ENCODE peak calls at places on chromosomes 2 and 18, in seven cellular contexts. R, N, K, O, P, X and D are unnamed samples.

GRCh38 chr18:44537521-44537920 is 143.2 kb upstream of the SETBP1 start:
- DNase-seq in K (peak; percentile 96), P (no peak), R (no peak), X (no peak), N (no peak), O (no peak), D (no peak)

GRCh38 chr2:161044937-161045336 is 115.3 kb upstream of the TANK start:
- DNase-seq in P (no peak), X (no peak), K (no peak), O (no peak), R (no peak), N (no peak), D (no peak)

GRCh38 chr2:38528008-38528442 is 74.7 kb downstream of the HNRNPLL start:
- DNase-seq in O (no peak), P (peak; percentile 19), X (peak; percentile 67), K (peak; percentile 81), R (peak; percentile 76), N (no peak), D (peak; percentile 68)

GRCh38 chr18:58392336-58393000 is 236.4 kb downstream of the ALPK2 start:
- DNase-seq in K (no peak), N (no peak), R (no peak), X (no peak), P (no peak), O (no peak), D (no peak)

GRCh38 chr2:191959209-191959608 is 112.3 kb upstream of the CAVIN2 start:
- DNase-seq in R (no peak), O (no peak), X (no peak), N (no peak), P (no peak), K (no peak), D (peak; percentile 86)

GRCh38 chr2:212226114-212226513 is 312.5 kb downstream of the ERBB4 start:
- DNase-seq in K (no peak), R (no peak), O (no peak), X (no peak), P (no peak), N (no peak), D (no peak)

GRCh38 chr2:98560256-98560771 is 48.0 kb downstream of the COA5 start:
- DNase-seq in N (no peak), K (peak; percentile 93), O (no peak), X (no peak), R (no peak), P (no peak), D (no peak)

GRCh38 chr2:34997779-34998178 is 1357.8 kb upstream of the CRIM1 start:
- DNase-seq in X (no peak), N (no peak), R (no peak), O (no peak), K (no peak), P (no peak), D (no peak)

GRCh38 chr2:3751281-3751680 is 47.9 kb downstream of the DCDC2C start:
- DNase-seq in R (no peak), N (no peak), P (no peak), O (no peak), X (no peak), K (no peak), D (no peak)

GRCh38 chr2:68043719-68044498 is 18.9 kb downstream of the C1D start:
- DNase-seq in N (no peak), P (no peak), X (no peak), K (peak; percentile 92), O (no peak), R (no peak), D (no peak)

GRCh38 chr18:5970032-5970431 is 74.7 kb upstream of the TMEM200C start:
- DNase-seq in P (peak; percentile 10), O (no peak), N (no peak), X (no peak), K (no peak), R (no peak), D (peak; percentile 3)

GRCh38 chr2:108933691-108934117 is 55.3 kb downstream of the EDAR start:
- DNase-seq in P (no peak), X (peak; percentile 32), R (no peak), K (no peak), O (no peak), N (peak; percentile 47), D (peak; percentile 58)

GRCh38 chr2:105183555-105184323 is 57.8 kb upstream of the GPR45 start:
- DNase-seq in X (no peak), K (no peak), O (peak; percentile 52), P (no peak), R (no peak), N (no peak), D (no peak)

GRCh38 chr2:72968286-72968685 is 51.0 kb downstream of the EMX1 start:
- DNase-seq in O (no peak), R (no peak), P (no peak), N (no peak), X (no peak), K (no peak), D (no peak)

GRCh38 chr2:50084086-50084843 is 930.0 kb upstream of the FSHR start:
- DNase-seq in K (no peak), R (no peak), N (no peak), X (no peak), P (no peak), O (no peak), D (no peak)

GRCh38 chr2:205726506-205726905 is 44.2 kb downstream of the NRP2 start:
- DNase-seq in P (no peak), K (no peak), N (no peak), R (no peak), X (no peak), O (no peak), D (no peak)

GRCh38 chr2:46855805-46856204 is 59.8 kb downstream of the MCFD2 start:
- DNase-seq in N (no peak), O (no peak), K (no peak), X (no peak), R (no peak), P (no peak), D (no peak)

GRCh38 chr2:41907716-41908328 is 140.0 kb upstream of the PKDCC start:
- DNase-seq in R (no peak), N (no peak), K (peak; percentile 38), O (no peak), P (no peak), X (no peak), D (no peak)

GRCh38 chr2:20438334-20439192 is 8.3 kb upstream of the RHOB start:
- DNase-seq in K (peak; percentile 59), O (no peak), P (no peak), X (no peak), N (no peak), R (no peak), D (peak; percentile 77)

GRCh38 chr18:24011095-24011917 is 3.2 kb upstream of the TTC39C start:
- DNase-seq in R (no peak), O (no peak), X (no peak), N (no peak), P (peak; percentile 61), K (no peak), D (no peak)

GRCh38 chr2:41909584-41909983 is 138.2 kb upstream of the PKDCC start:
- DNase-seq in X (no peak), P (no peak), N (no peak), R (no peak), O (no peak), K (no peak), D (no peak)

GRCh38 chr18:63511285-63511684 is 30.9 kb upstream of the SERPINB12 start:
- DNase-seq in P (peak; percentile 16), X (no peak), K (peak; percentile 46), R (no peak), N (no peak), O (no peak), D (no peak)

GRCh38 chr2:240233891-240234502 is 93.5 kb upstream of the OTOS start:
- DNase-seq in O (no peak), K (no peak), R (no peak), X (no peak), N (peak; percentile 18), P (no peak), D (no peak)

GRCh38 chr18:39105095-39105494 is 1539.5 kb upstream of the CELF4 start:
- DNase-seq in P (no peak), K (no peak), O (no peak), N (no peak), X (no peak), R (no peak), D (peak; percentile 85)

GRCh38 chr2:108841506-108841905 is 54.9 kb downstream of the CCDC138 start:
- DNase-seq in O (no peak), R (no peak), K (no peak), N (no peak), P (no peak), X (no peak), D (no peak)

GRCh38 chr18:42480521-42480920 is 525.5 kb downstream of the PIK3C3 start:
- DNase-seq in P (no peak), K (no peak), R (no peak), N (no peak), X (no peak), O (no peak), D (no peak)

GRCh38 chr2:148614024-148614331 is 30.6 kb upstream of the EPC2 start:
- DNase-seq in K (peak; percentile 62), P (no peak), R (no peak), N (no peak), X (no peak), O (no peak), D (peak; percentile 60)

GRCh38 chr2:74417763-74418162 is 3.7 kb downstream of the C2orf81 start:
- DNase-seq in N (no peak), O (no peak), K (no peak), R (no peak), X (no peak), P (no peak), D (no peak)

GRCh38 chr2:18378020-18378653 is 182.3 kb downstream of the RDH14 start:
- DNase-seq in O (peak; percentile 39), R (peak; percentile 25), N (peak; percentile 24), P (peak; percentile 32), X (peak; percentile 46), K (peak; percentile 51), D (peak; percentile 58)

GRCh38 chr2:9781252-9781651 is 62.0 kb upstream of the TAF1B start:
- DNase-seq in R (no peak), K (peak; percentile 61), P (no peak), X (no peak), N (no peak), O (no peak), D (no peak)